ENCODE peak calls at places on chromosomes 2 and 18, in five cellular contexts. One of them, this sample, is unnamed.

GRCh38 chr2:226077841-226078240 is 678.3 kb downstream of the NYAP2 start:
- DNase-seq in dorsolateral prefrontal cortex: no peak
- DNase-seq in neural crest cell: no peak
- DNase-seq in psoas muscle: no peak
- DNase-seq in WTC11: no peak
- DNase-seq in this sample: no peak

GRCh38 chr2:62472321-62472720 is 33.7 kb downstream of the TMEM17 start:
- DNase-seq in dorsolateral prefrontal cortex: no peak
- DNase-seq in neural crest cell: no peak
- DNase-seq in psoas muscle: no peak
- DNase-seq in WTC11: no peak
- DNase-seq in this sample: no peak

GRCh38 chr2:157304811-157305712 is 20.6 kb downstream of the ERMN start:
- DNase-seq in dorsolateral prefrontal cortex: no peak
- DNase-seq in neural crest cell: no peak
- DNase-seq in psoas muscle: no peak
- DNase-seq in WTC11: no peak
- DNase-seq in this sample: no peak

GRCh38 chr18:22698711-22699110 is 234.4 kb upstream of the RBBP8 start:
- DNase-seq in dorsolateral prefrontal cortex: no peak
- DNase-seq in neural crest cell: no peak
- DNase-seq in psoas muscle: no peak
- DNase-seq in WTC11: no peak
- DNase-seq in this sample: no peak

GRCh38 chr2:222919841-222920609 is 59.2 kb downstream of the ACSL3 start:
- DNase-seq in dorsolateral prefrontal cortex: no peak
- DNase-seq in neural crest cell: no peak
- DNase-seq in psoas muscle: no peak
- DNase-seq in WTC11: no peak
- DNase-seq in this sample: no peak

GRCh38 chr2:118580651-118581050 is 266.8 kb downstream of the EN1 start:
- DNase-seq in dorsolateral prefrontal cortex: no peak
- DNase-seq in neural crest cell: no peak
- DNase-seq in psoas muscle: no peak
- DNase-seq in WTC11: no peak
- DNase-seq in this sample: no peak

GRCh38 chr2:209331291-209331844 is 92.5 kb upstream of the MAP2 start:
- DNase-seq in dorsolateral prefrontal cortex: no peak
- DNase-seq in neural crest cell: no peak
- DNase-seq in psoas muscle: no peak
- DNase-seq in WTC11: no peak
- DNase-seq in this sample: no peak

GRCh38 chr18:48105317-48105716 is 174.9 kb upstream of the SMAD2 start:
- DNase-seq in dorsolateral prefrontal cortex: no peak
- DNase-seq in neural crest cell: no peak
- DNase-seq in psoas muscle: no peak
- DNase-seq in WTC11: no peak
- DNase-seq in this sample: no peak

GRCh38 chr2:63044360-63045327 is 6.0 kb upstream of the OTX1 start:
- DNase-seq in dorsolateral prefrontal cortex: no peak
- DNase-seq in neural crest cell: no peak
- DNase-seq in psoas muscle: no peak
- DNase-seq in WTC11: peak; percentile 78
- DNase-seq in this sample: peak; percentile 16

GRCh38 chr2:200442471-200442870 is 67.4 kb downstream of the KCTD18 start:
- DNase-seq in dorsolateral prefrontal cortex: no peak
- DNase-seq in neural crest cell: no peak
- DNase-seq in psoas muscle: no peak
- DNase-seq in WTC11: no peak
- DNase-seq in this sample: no peak

GRCh38 chr2:203361922-203362321 is 33.7 kb downstream of the ABI2 start:
- DNase-seq in dorsolateral prefrontal cortex: no peak
- DNase-seq in neural crest cell: no peak
- DNase-seq in psoas muscle: no peak
- DNase-seq in WTC11: no peak
- DNase-seq in this sample: no peak

GRCh38 chr2:220512419-220512818 is 885.0 kb downstream of the SLC4A3 start:
- DNase-seq in dorsolateral prefrontal cortex: no peak
- DNase-seq in neural crest cell: no peak
- DNase-seq in psoas muscle: no peak
- DNase-seq in WTC11: no peak
- DNase-seq in this sample: no peak

GRCh38 chr2:127669056-127669455 is 6.3 kb downstream of the LIMS2 start:
- DNase-seq in dorsolateral prefrontal cortex: no peak
- DNase-seq in neural crest cell: no peak
- DNase-seq in psoas muscle: no peak
- DNase-seq in WTC11: no peak
- DNase-seq in this sample: no peak

GRCh38 chr18:34709631-34710429 is at the start of gene DTNA:
- DNase-seq in dorsolateral prefrontal cortex: no peak
- DNase-seq in neural crest cell: no peak
- DNase-seq in psoas muscle: no peak
- DNase-seq in WTC11: no peak
- DNase-seq in this sample: no peak

GRCh38 chr2:44708646-44709000 is 232.9 kb upstream of the SIX3 start:
- DNase-seq in dorsolateral prefrontal cortex: no peak
- DNase-seq in neural crest cell: no peak
- DNase-seq in psoas muscle: no peak
- DNase-seq in WTC11: no peak
- DNase-seq in this sample: no peak

GRCh38 chr2:10963155-10963554 is 51.4 kb downstream of the KCNF1 start:
- DNase-seq in dorsolateral prefrontal cortex: no peak
- DNase-seq in neural crest cell: no peak
- DNase-seq in psoas muscle: no peak
- DNase-seq in WTC11: no peak
- DNase-seq in this sample: no peak

GRCh38 chr2:224513991-224514390 is 71.2 kb downstream of the CUL3 start:
- DNase-seq in dorsolateral prefrontal cortex: no peak
- DNase-seq in neural crest cell: no peak
- DNase-seq in psoas muscle: no peak
- DNase-seq in WTC11: no peak
- DNase-seq in this sample: no peak

GRCh38 chr2:235630723-235631122 is 136.9 kb downstream of the AGAP1 start:
- DNase-seq in dorsolateral prefrontal cortex: no peak
- DNase-seq in neural crest cell: peak; percentile 12
- DNase-seq in psoas muscle: no peak
- DNase-seq in WTC11: no peak
- DNase-seq in this sample: no peak

GRCh38 chr2:44170337-44170736 is 1.7 kb downstream of the PPM1B start:
- DNase-seq in dorsolateral prefrontal cortex: no peak
- DNase-seq in neural crest cell: no peak
- DNase-seq in psoas muscle: no peak
- DNase-seq in WTC11: no peak
- DNase-seq in this sample: no peak

GRCh38 chr2:192570786-192571185 is 376.1 kb upstream of the TMEFF2 start:
- DNase-seq in dorsolateral prefrontal cortex: no peak
- DNase-seq in neural crest cell: no peak
- DNase-seq in psoas muscle: no peak
- DNase-seq in WTC11: no peak
- DNase-seq in this sample: no peak

GRCh38 chr2:64267699-64268098 is 123.5 kb upstream of the PELI1 start:
- DNase-seq in dorsolateral prefrontal cortex: no peak
- DNase-seq in neural crest cell: no peak
- DNase-seq in psoas muscle: no peak
- DNase-seq in WTC11: no peak
- DNase-seq in this sample: no peak

GRCh38 chr2:119713819-119714490 is 35.0 kb downstream of the TMEM177 start:
- DNase-seq in dorsolateral prefrontal cortex: no peak
- DNase-seq in neural crest cell: no peak
- DNase-seq in psoas muscle: no peak
- DNase-seq in WTC11: no peak
- DNase-seq in this sample: no peak

GRCh38 chr2:119759451-119760236 is at the start of gene PTPN4:
- DNase-seq in dorsolateral prefrontal cortex: peak; percentile 95
- DNase-seq in neural crest cell: peak; percentile 89
- DNase-seq in psoas muscle: peak; percentile 96
- DNase-seq in WTC11: peak; percentile 98
- DNase-seq in this sample: peak; percentile 95

GRCh38 chr2:6975988-6976387 is 58.8 kb downstream of the RNF144A start:
- DNase-seq in dorsolateral prefrontal cortex: no peak
- DNase-seq in neural crest cell: no peak
- DNase-seq in psoas muscle: no peak
- DNase-seq in WTC11: no peak
- DNase-seq in this sample: no peak

GRCh38 chr2:39568561-39569006 is 97.1 kb upstream of the TMEM178A start:
- DNase-seq in dorsolateral prefrontal cortex: no peak
- DNase-seq in neural crest cell: no peak
- DNase-seq in psoas muscle: no peak
- DNase-seq in WTC11: no peak
- DNase-seq in this sample: no peak

GRCh38 chr18:30999186-30999585 is 43.4 kb downstream of the DSC3 start:
- DNase-seq in dorsolateral prefrontal cortex: no peak
- DNase-seq in neural crest cell: no peak
- DNase-seq in psoas muscle: no peak
- DNase-seq in WTC11: no peak
- DNase-seq in this sample: no peak

GRCh38 chr2:29281585-29281984 is 166.4 kb downstream of the CLIP4 start:
- DNase-seq in dorsolateral prefrontal cortex: peak; percentile 85
- DNase-seq in neural crest cell: no peak
- DNase-seq in psoas muscle: peak; percentile 19
- DNase-seq in WTC11: no peak
- DNase-seq in this sample: no peak

DNA sequence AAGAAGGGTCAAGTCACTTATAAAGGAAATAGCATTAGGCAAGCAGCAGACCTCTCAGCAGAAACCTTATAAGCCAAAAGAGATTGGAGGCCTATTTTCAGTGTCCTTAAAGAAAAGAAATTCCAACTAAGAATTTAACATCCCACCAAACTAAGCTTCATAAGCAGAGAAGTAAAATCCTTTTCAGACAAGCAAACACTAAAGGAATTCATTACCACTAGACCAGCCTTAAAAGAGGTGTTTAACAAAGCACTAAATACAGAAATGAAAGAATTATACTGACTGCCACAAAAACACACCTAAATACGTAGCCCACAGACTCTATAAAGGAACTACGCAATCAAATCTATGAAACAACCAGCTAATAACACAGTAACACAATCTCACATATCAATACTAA is 160.4 kb downstream of the EXOC6B start:
- DNase-seq in dorsolateral prefrontal cortex: no peak
- DNase-seq in neural crest cell: no peak
- DNase-seq in psoas muscle: no peak
- DNase-seq in WTC11: no peak
- DNase-seq in this sample: no peak
- TF ChIP-seq CTCF in dorsolateral prefrontal cortex: no peak
- TF ChIP-seq CTCF in neural crest cell: no peak
- TF ChIP-seq CTCF in psoas muscle: no peak
- TF ChIP-seq CTCF in WTC11: no peak
- TF ChIP-seq CTCF in this sample: no peak

DNA sequence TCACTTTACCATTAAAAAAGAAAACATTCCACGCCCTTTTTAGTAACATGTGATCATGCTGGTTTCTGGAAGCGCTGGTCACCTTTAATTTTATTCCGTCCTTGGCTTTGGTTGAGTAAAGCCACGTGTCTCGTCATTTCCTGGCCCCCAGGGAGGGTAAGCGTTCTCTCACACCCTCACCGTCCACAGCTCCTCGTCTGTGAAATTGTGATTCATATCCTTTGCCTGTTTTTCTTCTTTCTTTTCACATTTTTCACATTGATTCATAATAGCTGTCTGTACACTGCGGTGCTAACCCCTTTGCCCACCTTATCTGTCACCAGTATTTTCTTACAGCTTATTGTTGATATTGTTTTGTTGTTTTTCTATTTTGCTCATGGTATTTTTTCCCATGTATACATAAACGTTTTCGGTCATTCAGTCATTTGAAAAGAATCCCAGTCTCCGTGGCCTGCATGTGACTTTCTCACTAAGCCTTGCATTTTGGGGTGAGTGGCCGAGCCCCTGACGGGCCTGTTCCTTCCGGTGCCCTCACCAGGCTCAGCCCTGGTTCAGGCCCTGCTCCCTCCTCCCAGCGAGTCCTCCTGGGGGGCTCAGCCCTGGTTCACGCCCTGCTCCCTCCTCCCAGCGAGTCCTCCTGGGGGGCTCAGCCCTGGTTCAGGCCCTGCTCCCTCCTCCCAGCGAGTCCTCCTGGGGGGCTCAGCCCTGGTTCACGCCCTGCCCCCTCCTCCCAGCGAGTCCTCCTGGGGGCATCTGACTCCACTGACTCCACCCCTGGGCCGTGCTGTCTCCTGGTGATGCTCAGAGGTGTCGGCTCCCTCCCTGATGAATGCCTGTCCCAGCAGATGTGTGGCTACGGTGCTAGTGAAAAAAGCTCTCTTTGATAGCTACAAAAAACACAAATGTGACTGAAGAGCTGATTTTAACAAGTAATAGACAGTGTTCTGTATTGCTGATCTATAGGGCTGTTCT is 249.7 kb upstream of the PXDN start:
- DNase-seq in dorsolateral prefrontal cortex: no peak
- DNase-seq in neural crest cell: no peak
- DNase-seq in psoas muscle: no peak
- DNase-seq in WTC11: no peak
- DNase-seq in this sample: no peak
- TF ChIP-seq CTCF in dorsolateral prefrontal cortex: no peak
- TF ChIP-seq CTCF in neural crest cell: no peak
- TF ChIP-seq CTCF in psoas muscle: no peak
- TF ChIP-seq CTCF in WTC11: no peak
- TF ChIP-seq CTCF in this sample: no peak

DNA sequence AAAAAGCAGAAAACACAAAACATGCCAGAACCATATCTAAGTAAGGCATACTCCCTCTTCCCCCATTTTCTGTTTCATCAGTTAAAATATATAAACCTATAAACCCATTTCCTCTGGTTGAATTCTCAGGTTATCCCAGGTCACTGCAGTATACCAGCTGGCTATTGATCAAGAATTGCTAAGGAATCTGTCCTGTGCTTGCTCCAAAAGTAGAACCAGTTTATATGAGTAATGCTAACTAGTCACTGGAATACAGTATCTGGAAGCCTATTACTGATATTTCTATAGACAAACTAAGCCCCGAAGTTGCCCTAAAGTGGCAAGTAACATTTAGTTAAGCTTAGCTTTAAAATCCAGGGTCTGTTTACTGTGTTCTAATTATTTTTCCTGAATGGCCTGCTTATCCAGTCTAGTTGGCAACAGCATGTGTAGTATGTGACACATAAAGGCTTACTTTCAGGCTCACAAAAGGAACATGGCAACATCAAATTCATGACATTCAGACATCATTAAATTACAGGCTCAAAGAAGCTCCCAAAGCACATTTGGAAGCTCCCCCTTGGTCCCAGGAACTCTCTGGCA is 102.9 kb upstream of the ARL5A start:
- DNase-seq in dorsolateral prefrontal cortex: no peak
- DNase-seq in neural crest cell: no peak
- DNase-seq in psoas muscle: no peak
- DNase-seq in WTC11: no peak
- DNase-seq in this sample: no peak
- TF ChIP-seq CTCF in dorsolateral prefrontal cortex: no peak
- TF ChIP-seq CTCF in neural crest cell: no peak
- TF ChIP-seq CTCF in psoas muscle: no peak
- TF ChIP-seq CTCF in WTC11: no peak
- TF ChIP-seq CTCF in this sample: no peak

DNA sequence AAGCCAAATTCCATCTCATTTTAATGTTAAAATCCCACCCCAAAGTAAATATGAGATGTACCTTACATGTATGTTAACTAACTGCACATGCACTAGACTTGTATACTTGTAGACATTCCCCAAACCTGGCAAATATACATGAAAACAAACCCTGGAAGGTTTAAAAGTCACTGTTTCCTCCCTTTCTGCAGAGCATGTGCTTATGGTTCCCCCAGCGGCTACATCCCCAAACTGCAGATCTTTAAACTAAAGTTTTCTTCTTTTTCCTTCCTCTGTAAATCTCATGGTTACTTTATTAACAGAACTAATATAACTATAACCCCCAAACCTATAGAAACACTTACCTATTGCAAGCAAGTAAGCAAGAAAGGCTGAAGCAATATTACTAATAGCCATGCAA is 731.5 kb downstream of the LRP1B start:
- DNase-seq in dorsolateral prefrontal cortex: no peak
- DNase-seq in neural crest cell: no peak
- DNase-seq in psoas muscle: no peak
- DNase-seq in WTC11: peak; percentile 20
- DNase-seq in this sample: peak; percentile 8
- TF ChIP-seq CTCF in dorsolateral prefrontal cortex: no peak
- TF ChIP-seq CTCF in neural crest cell: peak; percentile 67
- TF ChIP-seq CTCF in psoas muscle: no peak
- TF ChIP-seq CTCF in WTC11: no peak
- TF ChIP-seq CTCF in this sample: peak; percentile 58

This sample was measured in nephron progenitor cell.